ENCODE peak calls at places on chromosomes 12 and 14, in eight cellular contexts. K is tibial artery, A is fibroblast of lung, Q is left lung, X is adrenal gland, B is heart right ventricle, R is OCI-LY7, S is pancreas. Z is an unnamed sample.

GRCh38 chr14:74610866-74611671 is 968 bp downstream of the LTBP2 start:
- DNase-seq in K (peak; percentile 47), R (no peak), Q (no peak), B (no peak), A (peak; percentile 51), S (no peak), X (no peak), Z (no peak)

GRCh38 chr12:40325349-40325960 is 100.7 kb downstream of the LRRK2 start:
- DNase-seq in K (no peak), A (peak; percentile 8), R (peak; percentile 63), Q (no peak), S (no peak), B (no peak), X (no peak), Z (no peak)

GRCh38 chr12:75323663-75324062 is 6.5 kb downstream of the CAPS2 start:
- DNase-seq in Q (no peak), A (no peak), S (no peak), K (no peak), X (no peak), B (no peak), R (no peak), Z (no peak)

GRCh38 chr12:124828264-124829007 is 35.2 kb downstream of the SCARB1 start:
- DNase-seq in S (peak; percentile 72), R (no peak), A (no peak), X (peak; percentile 82), Q (no peak), K (no peak), B (no peak), Z (no peak)

GRCh38 chr12:20188930-20189653 is 179.2 kb upstream of the PDE3A start:
- DNase-seq in R (no peak), X (no peak), B (no peak), K (no peak), Q (no peak), S (no peak), A (peak; percentile 52), Z (no peak)

GRCh38 chr12:52831251-52831650 is 2.9 kb downstream of the KRT79 start:
- DNase-seq in K (no peak), R (no peak), B (no peak), A (no peak), Q (no peak), X (no peak), S (no peak), Z (no peak)

GRCh38 chr14:104081493-104081835 is 4.0 kb upstream of the ASPG start:
- DNase-seq in A (no peak), S (no peak), R (no peak), X (peak; percentile 13), B (no peak), K (no peak), Q (no peak), Z (no peak)

GRCh38 chr14:39467889-39468524 is 35.8 kb upstream of the FBXO33 start:
- DNase-seq in R (peak; percentile 39), S (no peak), Q (no peak), B (no peak), X (no peak), A (peak; percentile 32), K (no peak), Z (no peak)

GRCh38 chr12:29735604-29736003 is 48.1 kb downstream of the TMTC1 start:
- DNase-seq in K (no peak), A (no peak), X (no peak), R (no peak), S (no peak), B (no peak), Q (no peak), Z (no peak)

GRCh38 chr14:28766505-28767238 is at the start of gene FOXG1:
- DNase-seq in S (no peak), A (no peak), B (no peak), X (no peak), Q (no peak), K (no peak), R (no peak), Z (no peak)

GRCh38 chr12:109102491-109102890 is 5.1 kb downstream of the UNG start:
- DNase-seq in S (no peak), Q (no peak), K (no peak), X (no peak), R (no peak), A (no peak), B (no peak), Z (no peak)
- H3K36me3 ChIP-seq in S (peaks cover 39% of the 10 kb centered on the region), Q (peaks cover 55% of the 10 kb centered on the region), K (peaks cover 38% of the 10 kb centered on the region), X (peaks cover 55% of the 10 kb centered on the region), R (peaks cover 92% of the 10 kb centered on the region), A (peaks cover 5% of the 10 kb centered on the region), B (peaks cover 69% of the 10 kb centered on the region), Z (peaks cover 48% of the 10 kb centered on the region)

DNA sequence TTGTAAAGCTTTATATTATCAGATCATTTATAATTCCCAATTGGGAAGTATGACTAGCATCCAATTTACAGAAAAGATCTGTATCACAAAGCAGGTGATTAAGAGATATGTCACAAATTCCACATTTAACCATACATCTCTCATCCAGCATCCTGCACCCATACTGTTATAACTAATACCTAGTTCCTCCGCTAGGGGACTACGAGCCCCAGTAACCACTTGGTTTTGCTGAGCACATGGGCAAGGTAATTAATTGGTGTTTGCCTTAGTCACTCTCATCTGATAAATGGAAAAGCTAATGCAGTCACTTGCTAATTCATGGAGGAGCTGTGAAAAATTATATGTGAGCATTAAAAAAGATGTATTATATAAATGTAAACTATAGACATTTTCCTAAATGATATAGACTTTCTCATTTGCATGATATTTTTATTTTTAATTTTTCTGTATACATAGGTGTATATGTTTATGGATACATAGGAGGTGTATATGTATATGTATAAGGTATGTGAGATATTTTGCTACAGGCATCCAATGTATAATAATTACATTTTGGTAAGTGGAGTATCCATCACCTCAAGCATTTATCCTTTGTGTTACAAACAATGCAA is 1031.8 kb downstream of the GALC start:
- DNase-seq in Q (no peak), R (no peak), X (no peak), A (peak; percentile 6), S (no peak), B (no peak), K (no peak), Z (no peak)
- TF ChIP-seq CTCF in Q (peak; percentile 14), R (no peak), X (peak; percentile 24), A (peak; percentile 56), S (no peak), B (no peak), K (peak; percentile 4), Z (no peak)

DNA sequence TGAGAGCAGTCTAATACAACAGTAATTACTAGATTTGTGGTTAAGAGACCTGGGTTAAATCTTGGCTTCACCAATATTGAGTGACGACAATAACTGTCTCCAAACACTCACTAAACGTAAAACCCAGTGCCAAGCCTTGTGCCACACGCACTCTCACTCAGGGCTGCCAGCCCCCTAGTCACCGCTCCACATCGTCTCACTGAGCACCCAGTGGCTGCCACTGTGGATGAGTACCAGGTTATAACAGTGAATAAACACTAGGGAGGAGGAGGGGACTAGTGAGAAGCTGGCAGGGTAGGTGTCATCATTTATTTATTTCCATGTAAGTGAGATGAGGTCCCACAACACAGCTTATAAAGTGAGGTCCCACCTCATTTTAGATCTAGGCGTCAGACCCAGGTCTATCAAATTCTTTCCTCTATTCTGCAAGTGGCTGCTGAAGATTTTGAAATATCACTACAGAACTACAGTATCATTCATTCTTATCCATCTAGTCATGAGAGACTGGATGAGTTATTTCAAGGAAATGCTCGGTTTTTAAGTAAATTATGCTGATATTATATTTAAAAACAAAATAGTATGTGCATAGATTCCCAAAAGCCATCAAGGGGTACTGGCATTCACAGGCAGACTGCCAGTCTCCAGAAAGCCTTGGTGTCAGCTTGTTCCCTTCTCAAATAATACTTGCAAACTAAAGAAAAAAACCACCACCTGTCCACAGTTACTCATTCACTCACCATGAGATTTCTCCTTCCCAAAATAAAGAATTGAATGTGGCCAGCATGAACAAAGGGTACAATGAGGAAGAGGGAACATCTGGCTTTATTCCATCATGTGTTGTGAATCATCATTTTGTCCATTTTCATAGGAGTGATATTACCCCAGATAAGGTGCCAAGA is 84.0 kb downstream of the PTPN21 start:
- DNase-seq in Q (no peak), S (no peak), K (no peak), X (no peak), B (no peak), R (no peak), A (peak; percentile 17), Z (no peak)
- H3K36me3 ChIP-seq in Q (peaks cover 52% of the 10 kb centered on the region), S (peaks cover 43% of the 10 kb centered on the region), K (peaks cover 72% of the 10 kb centered on the region), X (peaks cover 36% of the 10 kb centered on the region), B (peaks cover 98% of the 10 kb centered on the region), R (no peaks in the 10 kb centered on the region), A (peaks cover 11% of the 10 kb centered on the region), Z (peaks cover 73% of the 10 kb centered on the region)

GRCh38 chr12:132189378-132190011 is 45.2 kb downstream of the NOC4L start:
- DNase-seq in B (peak; percentile 82), X (peak; percentile 87), K (peak; percentile 83), Q (peak; percentile 95), R (no peak), A (peak; percentile 73), S (peak; percentile 66), Z (peak; percentile 95)
- TF ChIP-seq CTCF in B (no peak), X (peak; percentile 21), K (no peak), Q (no peak), R (no peak), A (no peak), S (no peak), Z (no peak)

GRCh38 chr12:80698266-80698665 is 9.2 kb upstream of the MYF6 start:
- DNase-seq in Q (no peak), S (no peak), R (no peak), K (no peak), A (no peak), X (no peak), B (no peak), Z (no peak)
- H3K36me3 ChIP-seq in Q (no peaks in the 10 kb centered on the region), S (no peaks in the 10 kb centered on the region), R (no peaks in the 10 kb centered on the region), K (no peaks in the 10 kb centered on the region), A (no peaks in the 10 kb centered on the region), X (no peaks in the 10 kb centered on the region), B (no peaks in the 10 kb centered on the region), Z (no peaks in the 10 kb centered on the region)

GRCh38 chr14:76867536-76868452 is 41.6 kb downstream of the LRRC74A start:
- DNase-seq in X (peak; percentile 43), K (no peak), Q (peak; percentile 70), R (no peak), A (no peak), S (no peak), B (no peak), Z (no peak)

GRCh38 chr14:76866469-76866868 is 40.3 kb downstream of the LRRC74A start:
- DNase-seq in K (no peak), S (no peak), B (no peak), X (no peak), Q (no peak), A (no peak), R (no peak), Z (no peak)

GRCh38 chr14:76872796-76873432 is 46.7 kb downstream of the LRRC74A start:
- DNase-seq in B (peak; percentile 57), K (peak; percentile 44), R (peak; percentile 64), A (peak; percentile 47), S (peak; percentile 29), Q (no peak), X (peak; percentile 74), Z (peak; percentile 72)

GRCh38 chr14:76870146-76870545 is 43.9 kb downstream of the LRRC74A start:
- DNase-seq in K (no peak), S (no peak), R (no peak), A (no peak), Q (no peak), X (no peak), B (no peak), Z (no peak)

GRCh38 chr14:76868453-76869170 is 42.4 kb downstream of the LRRC74A start:
- DNase-seq in A (no peak), K (no peak), X (no peak), Q (no peak), B (no peak), S (no peak), R (no peak), Z (no peak)
- TF ChIP-seq CTCF in A (no peak), K (no peak), X (no peak), Q (no peak), B (no peak), S (no peak), R (no peak), Z (no peak)